ENCODE peak calls at places on chromosome 16, in seven cellular contexts. One of them, this sample, is unnamed.

GRCh38 chr16:89482824-89483220 is 7.5 kb downstream of the ANKRD11 start:
- DNase-seq in glutamatergic neuron: no peak
- DNase-seq in left ventricle myocardium inferior: no peak
- DNase-seq in IMR-90: no peak
- DNase-seq in heart left ventricle: no peak
- DNase-seq in nephron progenitor cell: no peak
- DNase-seq in mucosa of descending colon: no peak
- DNase-seq in this sample: no peak

GRCh38 chr16:89581861-89582563 is 6.5 kb downstream of the CPNE7 start:
- DNase-seq in mucosa of descending colon: no peak
- DNase-seq in left ventricle myocardium inferior: no peak
- DNase-seq in nephron progenitor cell: no peak
- DNase-seq in heart left ventricle: no peak
- DNase-seq in IMR-90: peak
- DNase-seq in glutamatergic neuron: peak
- DNase-seq in this sample: peak

GRCh38 chr16:73879621-73880020 is 417.0 kb upstream of the PSMD7 start:
- DNase-seq in glutamatergic neuron: no peak
- DNase-seq in mucosa of descending colon: no peak
- DNase-seq in heart left ventricle: no peak
- DNase-seq in nephron progenitor cell: no peak
- DNase-seq in IMR-90: no peak
- DNase-seq in left ventricle myocardium inferior: no peak
- DNase-seq in this sample: no peak

GRCh38 chr16:24539850-24540484 is 601 bp downstream of the RBBP6 start:
- DNase-seq in IMR-90: peak
- DNase-seq in glutamatergic neuron: peak
- DNase-seq in mucosa of descending colon: peak
- DNase-seq in nephron progenitor cell: peak
- DNase-seq in left ventricle myocardium inferior: peak
- DNase-seq in heart left ventricle: peak
- DNase-seq in this sample: peak

GRCh38 chr16:57795431-57795878 is 6.8 kb downstream of the KIFC3 start:
- DNase-seq in IMR-90: peak
- DNase-seq in glutamatergic neuron: no peak
- DNase-seq in nephron progenitor cell: peak
- DNase-seq in left ventricle myocardium inferior: peak
- DNase-seq in mucosa of descending colon: no peak
- DNase-seq in heart left ventricle: no peak
- DNase-seq in this sample: peak

GRCh38 chr16:80924372-80924978 is 82.2 kb downstream of the CMC2 start:
- DNase-seq in IMR-90: peak
- DNase-seq in left ventricle myocardium inferior: peak
- DNase-seq in mucosa of descending colon: peak
- DNase-seq in heart left ventricle: no peak
- DNase-seq in nephron progenitor cell: peak
- DNase-seq in glutamatergic neuron: peak
- DNase-seq in this sample: peak

GRCh38 chr16:77834600-77834963 is 46.2 kb downstream of the VAT1L start:
- DNase-seq in IMR-90: peak
- DNase-seq in heart left ventricle: no peak
- DNase-seq in mucosa of descending colon: no peak
- DNase-seq in nephron progenitor cell: no peak
- DNase-seq in left ventricle myocardium inferior: no peak
- DNase-seq in glutamatergic neuron: no peak
- DNase-seq in this sample: no peak

GRCh38 chr16:58510097-58510775 is 5.1 kb upstream of the SETD6 start:
- DNase-seq in IMR-90: no peak
- DNase-seq in left ventricle myocardium inferior: no peak
- DNase-seq in glutamatergic neuron: no peak
- DNase-seq in mucosa of descending colon: no peak
- DNase-seq in nephron progenitor cell: no peak
- DNase-seq in heart left ventricle: no peak
- DNase-seq in this sample: no peak

GRCh38 chr16:54180421-54181359 is 105.9 kb downstream of the IRX3 start:
- DNase-seq in mucosa of descending colon: no peak
- DNase-seq in IMR-90: no peak
- DNase-seq in nephron progenitor cell: no peak
- DNase-seq in heart left ventricle: no peak
- DNase-seq in left ventricle myocardium inferior: no peak
- DNase-seq in glutamatergic neuron: no peak
- DNase-seq in this sample: no peak

GRCh38 chr16:5002699-5003143 is 31.0 kb downstream of the NAGPA start:
- DNase-seq in heart left ventricle: peak
- DNase-seq in mucosa of descending colon: no peak
- DNase-seq in left ventricle myocardium inferior: no peak
- DNase-seq in nephron progenitor cell: no peak
- DNase-seq in glutamatergic neuron: no peak
- DNase-seq in IMR-90: no peak
- DNase-seq in this sample: no peak

GRCh38 chr16:48586083-48586482 is 23.9 kb downstream of the N4BP1 start:
- DNase-seq in left ventricle myocardium inferior: no peak
- DNase-seq in nephron progenitor cell: no peak
- DNase-seq in mucosa of descending colon: no peak
- DNase-seq in heart left ventricle: no peak
- DNase-seq in glutamatergic neuron: no peak
- DNase-seq in IMR-90: no peak
- DNase-seq in this sample: no peak

GRCh38 chr16:11799017-11799381 is 1.9 kb upstream of the ZC3H7A start:
- DNase-seq in heart left ventricle: no peak
- DNase-seq in nephron progenitor cell: no peak
- DNase-seq in IMR-90: no peak
- DNase-seq in glutamatergic neuron: no peak
- DNase-seq in left ventricle myocardium inferior: no peak
- DNase-seq in mucosa of descending colon: no peak
- DNase-seq in this sample: no peak

DNA sequence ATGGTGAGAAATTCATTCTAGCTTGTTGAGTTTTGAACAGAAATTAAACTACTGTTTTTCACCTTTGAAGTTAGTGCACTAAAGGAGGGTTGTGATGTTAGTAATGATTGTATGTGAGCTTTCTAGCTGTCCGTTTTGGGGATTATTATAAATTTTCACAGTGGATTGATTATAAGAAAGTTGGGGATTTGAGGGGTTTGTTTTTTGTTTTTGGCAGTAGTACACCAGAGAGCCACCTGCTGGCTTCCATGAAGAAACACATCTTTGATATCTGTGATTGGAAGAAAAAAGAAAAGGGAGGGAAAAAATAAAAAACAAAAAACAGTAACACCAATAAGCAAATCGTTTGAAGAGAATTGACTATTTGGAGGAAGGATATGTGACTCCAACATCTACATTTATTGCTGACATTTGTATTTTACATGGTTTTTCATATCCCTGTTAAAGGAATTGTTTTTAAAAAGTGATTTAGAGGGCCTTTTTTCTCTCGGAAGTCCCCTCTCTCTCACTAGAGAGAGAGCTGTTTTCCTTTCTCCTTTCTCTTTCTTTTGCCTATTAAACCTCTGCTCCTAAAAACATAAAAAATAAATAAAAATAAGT is 1469.5 kb upstream of the GOT2 start:
- DNase-seq in left ventricle myocardium inferior: no peak
- DNase-seq in heart left ventricle: no peak
- DNase-seq in glutamatergic neuron: no peak
- DNase-seq in IMR-90: peak
- DNase-seq in mucosa of descending colon: no peak
- DNase-seq in nephron progenitor cell: no peak
- DNase-seq in this sample: no peak
- TF ChIP-seq CTCF in left ventricle myocardium inferior: peak
- TF ChIP-seq CTCF in heart left ventricle: peak
- TF ChIP-seq CTCF in glutamatergic neuron: peak
- TF ChIP-seq CTCF in IMR-90: peak
- TF ChIP-seq CTCF in mucosa of descending colon: no peak
- TF ChIP-seq CTCF in nephron progenitor cell: peak
- TF ChIP-seq CTCF in this sample: peak

GRCh38 chr16:2224183-2224486 is 744 bp downstream of the E4F1 start:
- DNase-seq in IMR-90: peak
- DNase-seq in glutamatergic neuron: no peak
- DNase-seq in nephron progenitor cell: no peak
- DNase-seq in heart left ventricle: no peak
- DNase-seq in left ventricle myocardium inferior: no peak
- DNase-seq in mucosa of descending colon: no peak
- DNase-seq in this sample: no peak
- TF ChIP-seq CTCF in IMR-90: peak
- TF ChIP-seq CTCF in glutamatergic neuron: no peak
- TF ChIP-seq CTCF in nephron progenitor cell: no peak
- TF ChIP-seq CTCF in heart left ventricle: no peak
- TF ChIP-seq CTCF in left ventricle myocardium inferior: no peak
- TF ChIP-seq CTCF in mucosa of descending colon: no peak
- TF ChIP-seq CTCF in this sample: peak

GRCh38 chr16:85085721-85086120 is 26.6 kb downstream of the CIBAR2 start:
- DNase-seq in nephron progenitor cell: no peak
- DNase-seq in glutamatergic neuron: peak
- DNase-seq in heart left ventricle: no peak
- DNase-seq in mucosa of descending colon: no peak
- DNase-seq in IMR-90: no peak
- DNase-seq in left ventricle myocardium inferior: no peak
- DNase-seq in this sample: no peak

GRCh38 chr16:85087899-85088569 is 24.2 kb downstream of the CIBAR2 start:
- DNase-seq in glutamatergic neuron: no peak
- DNase-seq in mucosa of descending colon: no peak
- DNase-seq in heart left ventricle: no peak
- DNase-seq in left ventricle myocardium inferior: no peak
- DNase-seq in nephron progenitor cell: no peak
- DNase-seq in IMR-90: no peak
- DNase-seq in this sample: no peak

GRCh38 chr16:85084841-85085535 is 27.3 kb downstream of the CIBAR2 start:
- DNase-seq in left ventricle myocardium inferior: no peak
- DNase-seq in nephron progenitor cell: no peak
- DNase-seq in IMR-90: no peak
- DNase-seq in glutamatergic neuron: no peak
- DNase-seq in heart left ventricle: no peak
- DNase-seq in mucosa of descending colon: no peak
- DNase-seq in this sample: no peak

GRCh38 chr16:85088570-85089214 is 23.6 kb downstream of the CIBAR2 start:
- DNase-seq in IMR-90: no peak
- DNase-seq in glutamatergic neuron: no peak
- DNase-seq in heart left ventricle: no peak
- DNase-seq in nephron progenitor cell: no peak
- DNase-seq in mucosa of descending colon: no peak
- DNase-seq in left ventricle myocardium inferior: no peak
- DNase-seq in this sample: no peak

DNA sequence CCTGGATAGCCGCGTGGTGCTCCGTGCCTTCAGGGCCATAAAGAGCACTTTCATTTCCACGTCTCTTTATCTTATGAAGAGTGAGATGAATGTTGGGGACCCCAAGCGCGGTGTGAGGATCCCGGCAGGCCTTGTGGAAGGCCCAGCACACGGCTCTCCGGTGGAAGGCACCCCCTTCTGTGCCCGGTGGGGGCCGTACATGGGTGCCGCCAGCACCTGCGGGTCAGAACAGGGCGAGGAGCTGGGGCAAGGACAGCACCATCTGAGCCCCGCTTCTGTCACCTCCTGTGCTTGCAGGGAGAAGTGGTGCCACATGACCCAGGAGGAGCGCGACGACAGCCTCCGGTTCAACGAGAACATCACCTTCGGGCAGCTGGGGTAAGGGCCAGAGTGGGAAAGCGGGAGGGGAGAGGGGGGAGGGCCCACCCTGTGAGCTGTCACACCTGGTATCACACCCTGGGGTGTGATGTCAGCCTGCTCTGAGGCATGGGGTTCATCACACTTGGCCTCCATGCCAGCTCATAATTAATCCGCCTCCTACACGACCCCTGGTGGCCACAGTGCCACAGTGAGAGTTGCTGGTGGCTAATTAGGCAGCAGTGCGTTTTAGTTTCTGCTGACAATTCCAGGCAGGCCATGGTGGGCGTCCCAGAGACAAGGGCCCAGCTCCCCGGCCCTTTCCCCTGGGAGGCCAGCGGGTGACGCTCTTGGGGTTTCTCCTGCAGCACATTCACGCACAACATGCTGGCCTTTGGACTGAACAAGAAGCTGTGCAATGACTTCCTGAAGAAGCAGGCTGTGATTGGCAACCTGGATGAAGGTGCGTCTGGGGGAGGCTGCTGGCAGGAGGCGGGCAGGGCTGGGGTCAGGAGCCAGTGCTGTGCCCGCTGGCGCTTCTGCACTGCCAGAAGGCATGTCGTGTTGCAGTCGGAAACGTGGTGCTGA is 25.7 kb downstream of the CIBAR2 start:
- DNase-seq in IMR-90: peak
- DNase-seq in left ventricle myocardium inferior: peak
- DNase-seq in glutamatergic neuron: peak
- DNase-seq in nephron progenitor cell: peak
- DNase-seq in mucosa of descending colon: peak
- DNase-seq in heart left ventricle: peak
- DNase-seq in this sample: peak
- TF ChIP-seq CTCF in IMR-90: peak
- TF ChIP-seq CTCF in left ventricle myocardium inferior: peak
- TF ChIP-seq CTCF in glutamatergic neuron: peak
- TF ChIP-seq CTCF in nephron progenitor cell: peak
- TF ChIP-seq CTCF in mucosa of descending colon: peak
- TF ChIP-seq CTCF in heart left ventricle: peak
- TF ChIP-seq CTCF in this sample: peak

GRCh38 chr16:68384293-68385255 is 63.7 kb downstream of the SMPD3 start:
- DNase-seq in mucosa of descending colon: peak
- DNase-seq in IMR-90: no peak
- DNase-seq in nephron progenitor cell: no peak
- DNase-seq in heart left ventricle: no peak
- DNase-seq in glutamatergic neuron: peak
- DNase-seq in left ventricle myocardium inferior: no peak
- DNase-seq in this sample: no peak
- TF ChIP-seq CTCF in mucosa of descending colon: no peak
- TF ChIP-seq CTCF in IMR-90: no peak
- TF ChIP-seq CTCF in nephron progenitor cell: no peak
- TF ChIP-seq CTCF in heart left ventricle: no peak
- TF ChIP-seq CTCF in glutamatergic neuron: no peak
- TF ChIP-seq CTCF in left ventricle myocardium inferior: no peak
- TF ChIP-seq CTCF in this sample: no peak

GRCh38 chr16:2470234-2470601 is 879 bp upstream of the NTN3 start:
- DNase-seq in nephron progenitor cell: no peak
- DNase-seq in mucosa of descending colon: no peak
- DNase-seq in heart left ventricle: no peak
- DNase-seq in left ventricle myocardium inferior: no peak
- DNase-seq in glutamatergic neuron: peak
- DNase-seq in IMR-90: no peak
- DNase-seq in this sample: no peak
- TF ChIP-seq CTCF in nephron progenitor cell: no peak
- TF ChIP-seq CTCF in mucosa of descending colon: no peak
- TF ChIP-seq CTCF in heart left ventricle: no peak
- TF ChIP-seq CTCF in left ventricle myocardium inferior: no peak
- TF ChIP-seq CTCF in glutamatergic neuron: no peak
- TF ChIP-seq CTCF in IMR-90: no peak
- TF ChIP-seq CTCF in this sample: no peak